ENCODE peak calls at places on chromosomes 4 and X, in nine cellular contexts. L, D, P, S, G, Y, T, R and V are unnamed samples. For H3K4me1, the result is how much of the 10 kb centered on the place peaks cover.

GRCh38 chr4:156146581-156146980 is 192.9 kb upstream of the CTSO start:
- DNase-seq in S (no peak), Y (no peak), T (no peak), G (no peak), P (no peak), D (peak), L (no peak), R (no peak), V (no peak)

GRCh38 chr4:100189820-100190642 is at the start of gene DDIT4L:
- DNase-seq in L (peak), T (no peak), G (no peak), P (peak), Y (no peak), D (peak), S (peak), R (peak), V (peak)

GRCh38 chr4:53315300-53315699 is 50.6 kb downstream of the SCFD2 start:
- DNase-seq in G (peak), T (no peak), S (no peak), R (peak), Y (no peak), D (no peak), P (no peak), L (no peak), V (no peak)

GRCh38 chrX:103565752-103566151 is 19.6 kb upstream of the TCEAL4 start:
- DNase-seq in T (peak), P (no peak), G (no peak), R (no peak), D (peak), L (peak), Y (peak), S (no peak), V (no peak)

GRCh38 chrX:37646254-37646653 is 39.3 kb upstream of the XK start:
- DNase-seq in G (no peak), P (no peak), T (no peak), R (no peak), D (no peak), S (no peak), L (no peak), Y (no peak), V (peak)

GRCh38 chrX:57329008-57329407 is 42.5 kb downstream of the FAAH2 start:
- DNase-seq in Y (peak), L (no peak), S (peak), P (peak), D (no peak), G (no peak), T (no peak), R (peak), V (no peak)

GRCh38 chr4:169810325-169811323 is 52.9 kb upstream of the HPF1 start:
- DNase-seq in S (peak), L (peak), R (peak), D (peak), T (no peak), P (peak), G (peak), Y (peak), V (peak)

GRCh38 chr4:2306773-2307410 is 45.0 kb upstream of the MXD4 start:
- DNase-seq in R (no peak), Y (no peak), L (no peak), P (no peak), S (no peak), T (no peak), D (no peak), G (no peak), V (no peak)

GRCh38 chrX:129980043-129980442 is 2.4 kb upstream of the BCORL1 start:
- DNase-seq in S (no peak), R (no peak), T (no peak), Y (no peak), L (peak), G (no peak), D (no peak), P (peak), V (no peak)

GRCh38 chr4:10118355-10119004 is 1.9 kb upstream of the WDR1 start:
- DNase-seq in R (no peak), P (no peak), G (no peak), D (no peak), S (no peak), L (no peak), Y (no peak), T (no peak), V (no peak)

GRCh38 chr4:152169666-152170065 is 366.2 kb downstream of the FBXW7 start:
- DNase-seq in T (no peak), R (no peak), P (no peak), S (no peak), Y (no peak), L (no peak), D (no peak), G (no peak), V (no peak)

GRCh38 chr4:46908148-46908547 is 897 bp downstream of the COX7B2 start:
- DNase-seq in R (no peak), P (no peak), G (no peak), L (no peak), T (no peak), D (no peak), Y (no peak), S (no peak), V (no peak)

GRCh38 chr4:46909078-46909477 is at the start of gene COX7B2:
- DNase-seq in D (no peak), Y (peak), L (no peak), P (no peak), R (no peak), S (no peak), T (no peak), G (no peak), V (no peak)
- H3K4me3 ChIP-seq in D (no peak), Y (no peak), L (no peak), P (no peak), R (no peak), S (no peak), T (no peak), G (no peak), V (no peak)

GRCh38 chr4:82798168-82799005 is at the start of gene SCD5:
- DNase-seq in D (peak), T (no peak), R (peak), L (peak), S (peak), G (peak), Y (peak), P (peak), V (peak)
- TF ChIP-seq EZH2 in D (no peak), T (no peak), R (peak), L (no peak), S (no peak), G (no peak), Y (no peak), P (no peak), V (no peak)

GRCh38 chr4:73874386-73874785 is 5.2 kb downstream of the CXCL1 start:
- DNase-seq in T (no peak), R (no peak), P (no peak), Y (no peak), G (no peak), S (no peak), L (no peak), D (no peak), V (no peak)
- H3K4me1 ChIP-seq in T (under half), R (under half), P (under half), Y (under half), G (under half), S (under half), L (under half), D (under half), V (under half)

GRCh38 chr4:146032234-146032860 is 93.7 kb upstream of the ZNF827 start:
- DNase-seq in R (peak), L (no peak), P (no peak), D (no peak), Y (no peak), S (no peak), T (no peak), G (no peak), V (no peak)

GRCh38 chr4:146029939-146030710 is 91.5 kb upstream of the ZNF827 start:
- DNase-seq in D (no peak), G (no peak), Y (peak), R (peak), S (no peak), T (no peak), L (no peak), P (no peak), V (no peak)

GRCh38 chr4:146033149-146033548 is 94.5 kb upstream of the ZNF827 start:
- DNase-seq in G (no peak), R (peak), T (no peak), S (no peak), Y (no peak), L (no peak), D (no peak), P (no peak), V (no peak)

GRCh38 chr4:146023334-146023967 is 84.8 kb upstream of the ZNF827 start:
- DNase-seq in T (no peak), G (peak), P (no peak), L (no peak), Y (no peak), D (no peak), R (no peak), S (no peak), V (no peak)

GRCh38 chr4:146029147-146029546 is 90.5 kb upstream of the ZNF827 start:
- DNase-seq in S (no peak), G (no peak), D (peak), P (no peak), Y (peak), L (peak), T (no peak), R (no peak), V (no peak)
- H3K4me3 ChIP-seq in S (no peak), G (no peak), D (no peak), P (no peak), Y (no peak), L (no peak), T (no peak), R (no peak), V (no peak)

GRCh38 chrX:24231169-24231568 is 81.6 kb downstream of the ZFX start:
- DNase-seq in G (no peak), L (peak), Y (peak), P (no peak), T (peak), D (peak), S (peak), R (no peak), V (peak)
- TF ChIP-seq EZH2 in G (no peak), L (no peak), Y (no peak), P (no peak), T (no peak), D (no peak), S (no peak), R (no peak), V (no peak)

GRCh38 chr4:77001907-77002306 is 52.4 kb downstream of the SEPTIN11 start:
- DNase-seq in S (peak), P (peak), G (no peak), T (no peak), R (peak), Y (peak), L (peak), D (peak), V (peak)
- H3K4me1 ChIP-seq in S (under half), P (under half), G (under half), T (under half), R (under half), Y (under half), L (half or more), D (under half), V (under half)

GRCh38 chrX:1205681-1206611 is 6.5 kb downstream of the CRLF2 start:
- DNase-seq in Y (peak), R (peak), S (peak), G (peak), T (no peak), D (peak), L (peak), P (peak), V (peak)
- H3K4me3 ChIP-seq in Y (no peak), R (peak), S (no peak), G (peak), T (no peak), D (no peak), L (peak), P (peak), V (peak)

DNA sequence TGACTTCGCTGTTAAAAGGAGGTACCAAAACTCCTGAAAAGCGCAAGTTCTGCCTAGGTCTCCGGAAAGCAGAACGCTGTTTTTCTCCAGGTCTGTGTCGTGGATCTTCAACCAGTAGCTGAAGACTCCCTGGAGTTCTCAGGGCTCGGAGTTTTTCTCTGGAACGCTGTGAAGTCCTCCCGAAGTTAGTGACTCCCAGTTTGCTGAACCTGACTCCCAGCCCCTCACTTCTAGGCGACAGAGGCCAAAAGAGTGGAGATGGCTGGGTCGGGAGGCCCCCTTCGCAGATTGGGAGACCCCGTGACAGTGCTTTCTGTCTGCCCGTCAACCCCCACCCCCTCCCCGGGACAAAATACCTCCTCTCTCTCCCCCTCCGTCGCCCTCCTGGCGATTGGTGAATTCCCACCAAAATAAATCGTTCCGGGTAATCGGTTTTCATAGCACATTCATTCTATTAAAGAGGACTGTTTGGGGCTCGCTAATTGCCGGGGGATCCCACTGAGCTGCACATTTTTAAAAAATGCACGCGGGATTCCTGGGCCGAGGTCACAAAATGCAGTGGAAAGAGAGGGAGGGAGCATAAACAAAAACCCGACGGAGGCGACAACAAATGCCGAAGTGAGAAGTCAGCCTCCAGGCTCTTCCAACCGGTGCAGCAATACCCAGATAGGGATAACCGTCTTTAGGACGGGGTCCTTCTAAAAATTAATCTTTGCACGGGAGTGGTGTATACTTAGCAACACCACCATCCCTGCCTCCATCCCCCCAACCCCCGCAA is 4.0 kb upstream of the MSX1 start:
- DNase-seq in G (no peak), T (no peak), S (no peak), P (peak), L (no peak), R (peak), D (no peak), Y (no peak), V (no peak)
- TF ChIP-seq EZH2 in G (no peak), T (peak), S (peak), P (peak), L (no peak), R (peak), D (peak), Y (no peak), V (no peak)

DNA sequence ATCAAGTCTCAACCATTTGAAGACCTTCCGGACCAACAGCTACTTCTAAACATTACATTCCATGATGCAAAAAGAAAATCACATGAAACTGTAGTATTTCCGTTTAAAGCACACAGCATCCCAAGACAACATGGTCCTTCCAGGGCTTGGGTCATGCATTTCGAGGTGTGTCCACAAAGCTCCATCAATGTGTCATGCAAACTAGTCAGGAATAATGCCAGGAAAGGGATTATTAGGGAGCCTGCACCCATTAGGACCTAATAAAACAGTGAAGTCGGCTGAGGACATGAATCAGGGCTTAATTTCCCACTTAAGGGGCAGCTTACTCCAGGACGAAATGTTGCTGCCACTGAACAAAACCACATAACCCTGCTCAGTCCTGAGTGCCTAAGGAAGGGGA is 177.9 kb downstream of the TSPAN5 start:
- DNase-seq in D (no peak), T (no peak), L (no peak), P (no peak), G (no peak), S (no peak), R (no peak), Y (peak), V (no peak)
- H3K4me1 ChIP-seq in D (under half), T (half or more), L (half or more), P (under half), G (under half), S (under half), R (under half), Y (half or more), V (under half)